ENCODE peak calls at places on chromosomes 3 and 15, in nine cellular contexts. One of them, this sample, is unnamed.

GRCh38 chr3:157491136-157491535 is 12.1 kb downstream of the VEPH1 start:
- DNase-seq in colonic mucosa: no peak
- DNase-seq in substantia nigra: no peak
- DNase-seq in neuronal stem cell: no peak
- DNase-seq in RWPE1: no peak
- DNase-seq in GM12878: no peak
- DNase-seq in H9: no peak
- DNase-seq in left ventricle myocardium inferior: no peak
- DNase-seq in heart left ventricle: no peak
- DNase-seq in this sample: peak; percentile 77

GRCh38 chr3:36763850-36764703 is at the start of gene DCLK3:
- DNase-seq in colonic mucosa: no peak
- DNase-seq in substantia nigra: no peak
- DNase-seq in neuronal stem cell: peak; percentile 31
- DNase-seq in RWPE1: no peak
- DNase-seq in GM12878: no peak
- DNase-seq in H9: peak; percentile 48
- DNase-seq in left ventricle myocardium inferior: no peak
- DNase-seq in heart left ventricle: no peak
- DNase-seq in this sample: no peak

GRCh38 chr15:26771168-26771916 is 1.5 kb downstream of the GABRB3 start:
- DNase-seq in colonic mucosa: no peak
- DNase-seq in substantia nigra: peak; percentile 14
- DNase-seq in neuronal stem cell: peak; percentile 85
- DNase-seq in RWPE1: no peak
- DNase-seq in GM12878: no peak
- DNase-seq in H9: peak; percentile 86
- DNase-seq in left ventricle myocardium inferior: peak; percentile 39
- DNase-seq in heart left ventricle: peak; percentile 25
- DNase-seq in this sample: peak; percentile 79

GRCh38 chr3:13281657-13282527 is 138.2 kb downstream of the NUP210 start:
- DNase-seq in colonic mucosa: peak; percentile 36
- DNase-seq in substantia nigra: no peak
- DNase-seq in neuronal stem cell: no peak
- DNase-seq in RWPE1: no peak
- DNase-seq in GM12878: no peak
- DNase-seq in H9: peak; percentile 70
- DNase-seq in left ventricle myocardium inferior: peak; percentile 63
- DNase-seq in heart left ventricle: peak; percentile 78
- DNase-seq in this sample: peak; percentile 34

GRCh38 chr15:65323071-65323511 is 18.6 kb downstream of the RNU5B-1 start:
- DNase-seq in colonic mucosa: no peak
- DNase-seq in substantia nigra: peak; percentile 13
- DNase-seq in neuronal stem cell: no peak
- DNase-seq in RWPE1: no peak
- DNase-seq in GM12878: no peak
- DNase-seq in H9: no peak
- DNase-seq in left ventricle myocardium inferior: peak; percentile 77
- DNase-seq in heart left ventricle: peak; percentile 76
- DNase-seq in this sample: peak; percentile 96

GRCh38 chr3:157248590-157249425 is 88.9 kb upstream of the CCNL1 start:
- DNase-seq in colonic mucosa: no peak
- DNase-seq in substantia nigra: no peak
- DNase-seq in neuronal stem cell: peak; percentile 26
- DNase-seq in RWPE1: peak; percentile 62
- DNase-seq in GM12878: no peak
- DNase-seq in H9: no peak
- DNase-seq in left ventricle myocardium inferior: peak; percentile 22
- DNase-seq in heart left ventricle: peak; percentile 57
- DNase-seq in this sample: peak; percentile 41

GRCh38 chr3:134643150-134643675 is 7.6 kb downstream of the KY start:
- DNase-seq in colonic mucosa: no peak
- DNase-seq in substantia nigra: no peak
- DNase-seq in neuronal stem cell: no peak
- DNase-seq in RWPE1: no peak
- DNase-seq in GM12878: no peak
- DNase-seq in H9: peak; percentile 25
- DNase-seq in left ventricle myocardium inferior: no peak
- DNase-seq in heart left ventricle: no peak
- DNase-seq in this sample: no peak

GRCh38 chr3:151219056-151219455 is 16.0 kb upstream of the GPR171 start:
- DNase-seq in colonic mucosa: no peak
- DNase-seq in substantia nigra: no peak
- DNase-seq in neuronal stem cell: no peak
- DNase-seq in RWPE1: peak; percentile 84
- DNase-seq in GM12878: no peak
- DNase-seq in H9: no peak
- DNase-seq in left ventricle myocardium inferior: no peak
- DNase-seq in heart left ventricle: no peak
- DNase-seq in this sample: no peak

GRCh38 chr3:49554639-49555265 is 475 bp downstream of the BSN start:
- DNase-seq in colonic mucosa: peak; percentile 42
- DNase-seq in substantia nigra: peak; percentile 61
- DNase-seq in neuronal stem cell: peak; percentile 79
- DNase-seq in RWPE1: peak; percentile 37
- DNase-seq in GM12878: no peak
- DNase-seq in H9: peak; percentile 62
- DNase-seq in left ventricle myocardium inferior: peak; percentile 53
- DNase-seq in heart left ventricle: peak; percentile 61
- DNase-seq in this sample: peak; percentile 57

GRCh38 chr15:51367322-51367976 is 26.0 kb downstream of the GLDN start:
- DNase-seq in colonic mucosa: peak; percentile 28
- DNase-seq in substantia nigra: no peak
- DNase-seq in neuronal stem cell: no peak
- DNase-seq in RWPE1: no peak
- DNase-seq in GM12878: no peak
- DNase-seq in H9: no peak
- DNase-seq in left ventricle myocardium inferior: no peak
- DNase-seq in heart left ventricle: no peak
- DNase-seq in this sample: no peak

GRCh38 chr3:63705092-63705645 is 52.7 kb downstream of the SNTN start:
- DNase-seq in colonic mucosa: no peak
- DNase-seq in substantia nigra: no peak
- DNase-seq in neuronal stem cell: no peak
- DNase-seq in RWPE1: no peak
- DNase-seq in GM12878: no peak
- DNase-seq in H9: no peak
- DNase-seq in left ventricle myocardium inferior: no peak
- DNase-seq in heart left ventricle: no peak
- DNase-seq in this sample: no peak

GRCh38 chr3:40731445-40731844 is 206.7 kb downstream of the ZNF621 start:
- DNase-seq in colonic mucosa: no peak
- DNase-seq in substantia nigra: no peak
- DNase-seq in neuronal stem cell: no peak
- DNase-seq in RWPE1: no peak
- DNase-seq in GM12878: no peak
- DNase-seq in H9: no peak
- DNase-seq in left ventricle myocardium inferior: no peak
- DNase-seq in heart left ventricle: no peak
- DNase-seq in this sample: no peak

GRCh38 chr3:112818289-112818688 is 28.4 kb downstream of the CD200R1L start:
- DNase-seq in colonic mucosa: no peak
- DNase-seq in substantia nigra: no peak
- DNase-seq in neuronal stem cell: no peak
- DNase-seq in RWPE1: peak; percentile 5
- DNase-seq in GM12878: no peak
- DNase-seq in H9: no peak
- DNase-seq in left ventricle myocardium inferior: no peak
- DNase-seq in heart left ventricle: no peak
- DNase-seq in this sample: no peak

GRCh38 chr3:134542287-134542686 is 56.4 kb downstream of the CEP63 start:
- DNase-seq in colonic mucosa: no peak
- DNase-seq in substantia nigra: no peak
- DNase-seq in neuronal stem cell: no peak
- DNase-seq in RWPE1: no peak
- DNase-seq in GM12878: no peak
- DNase-seq in H9: no peak
- DNase-seq in left ventricle myocardium inferior: no peak
- DNase-seq in heart left ventricle: no peak
- DNase-seq in this sample: no peak

GRCh38 chr15:75348563-75349350 is 1.9 kb downstream of the NEIL1 start:
- DNase-seq in colonic mucosa: no peak
- DNase-seq in substantia nigra: peak; percentile 24
- DNase-seq in neuronal stem cell: no peak
- DNase-seq in RWPE1: no peak
- DNase-seq in GM12878: no peak
- DNase-seq in H9: peak; percentile 48
- DNase-seq in left ventricle myocardium inferior: no peak
- DNase-seq in heart left ventricle: no peak
- DNase-seq in this sample: peak; percentile 43

GRCh38 chr3:168872811-168873210 is 777.1 kb upstream of the GOLIM4 start:
- DNase-seq in colonic mucosa: no peak
- DNase-seq in substantia nigra: no peak
- DNase-seq in neuronal stem cell: no peak
- DNase-seq in RWPE1: no peak
- DNase-seq in GM12878: no peak
- DNase-seq in H9: no peak
- DNase-seq in left ventricle myocardium inferior: no peak
- DNase-seq in heart left ventricle: no peak
- DNase-seq in this sample: no peak

GRCh38 chr3:116238863-116239262 is 206.4 kb downstream of the LSAMP start:
- DNase-seq in colonic mucosa: no peak
- DNase-seq in substantia nigra: no peak
- DNase-seq in neuronal stem cell: no peak
- DNase-seq in RWPE1: no peak
- DNase-seq in GM12878: no peak
- DNase-seq in H9: no peak
- DNase-seq in left ventricle myocardium inferior: no peak
- DNase-seq in heart left ventricle: no peak
- DNase-seq in this sample: no peak

GRCh38 chr3:158106773-158107461 is 697 bp upstream of the SHOX2 start:
- DNase-seq in colonic mucosa: no peak
- DNase-seq in substantia nigra: no peak
- DNase-seq in neuronal stem cell: no peak
- DNase-seq in RWPE1: no peak
- DNase-seq in GM12878: no peak
- DNase-seq in H9: peak; percentile 67
- DNase-seq in left ventricle myocardium inferior: no peak
- DNase-seq in heart left ventricle: peak; percentile 6
- DNase-seq in this sample: no peak

GRCh38 chr3:163261618-163262017 is 1765.0 kb downstream of the OTOL1 start:
- DNase-seq in colonic mucosa: no peak
- DNase-seq in substantia nigra: no peak
- DNase-seq in neuronal stem cell: no peak
- DNase-seq in RWPE1: no peak
- DNase-seq in GM12878: no peak
- DNase-seq in H9: no peak
- DNase-seq in left ventricle myocardium inferior: no peak
- DNase-seq in heart left ventricle: no peak
- DNase-seq in this sample: no peak
- H3K27ac ChIP-seq in colonic mucosa: no peak overlapping the region
- H3K27ac ChIP-seq in substantia nigra: no peak overlapping the region
- H3K27ac ChIP-seq in neuronal stem cell: no peak overlapping the region
- H3K27ac ChIP-seq in RWPE1: no peak overlapping the region
- H3K27ac ChIP-seq in GM12878: no peak overlapping the region
- H3K27ac ChIP-seq in H9: no peak overlapping the region
- H3K27ac ChIP-seq in left ventricle myocardium inferior: no peak overlapping the region
- H3K27ac ChIP-seq in heart left ventricle: no peak overlapping the region
- H3K27ac ChIP-seq in this sample: no peak overlapping the region

GRCh38 chr3:186990282-186990681 is 60.0 kb downstream of the ST6GAL1 start:
- DNase-seq in colonic mucosa: no peak
- DNase-seq in substantia nigra: no peak
- DNase-seq in neuronal stem cell: no peak
- DNase-seq in RWPE1: no peak
- DNase-seq in GM12878: no peak
- DNase-seq in H9: no peak
- DNase-seq in left ventricle myocardium inferior: no peak
- DNase-seq in heart left ventricle: no peak
- DNase-seq in this sample: no peak

GRCh38 chr3:186989429-186989828 is 59.1 kb downstream of the ST6GAL1 start:
- DNase-seq in colonic mucosa: no peak
- DNase-seq in substantia nigra: no peak
- DNase-seq in neuronal stem cell: no peak
- DNase-seq in RWPE1: no peak
- DNase-seq in GM12878: no peak
- DNase-seq in H9: no peak
- DNase-seq in left ventricle myocardium inferior: no peak
- DNase-seq in heart left ventricle: no peak
- DNase-seq in this sample: no peak

GRCh38 chr3:186993210-186993782 is 63.0 kb downstream of the ST6GAL1 start:
- DNase-seq in colonic mucosa: no peak
- DNase-seq in substantia nigra: no peak
- DNase-seq in neuronal stem cell: no peak
- DNase-seq in RWPE1: no peak
- DNase-seq in GM12878: no peak
- DNase-seq in H9: no peak
- DNase-seq in left ventricle myocardium inferior: no peak
- DNase-seq in heart left ventricle: no peak
- DNase-seq in this sample: no peak

GRCh38 chr3:186990878-186991308 is 60.6 kb downstream of the ST6GAL1 start:
- DNase-seq in colonic mucosa: no peak
- DNase-seq in substantia nigra: no peak
- DNase-seq in neuronal stem cell: no peak
- DNase-seq in RWPE1: peak; percentile 78
- DNase-seq in GM12878: no peak
- DNase-seq in H9: no peak
- DNase-seq in left ventricle myocardium inferior: no peak
- DNase-seq in heart left ventricle: no peak
- DNase-seq in this sample: peak; percentile 83

DNA sequence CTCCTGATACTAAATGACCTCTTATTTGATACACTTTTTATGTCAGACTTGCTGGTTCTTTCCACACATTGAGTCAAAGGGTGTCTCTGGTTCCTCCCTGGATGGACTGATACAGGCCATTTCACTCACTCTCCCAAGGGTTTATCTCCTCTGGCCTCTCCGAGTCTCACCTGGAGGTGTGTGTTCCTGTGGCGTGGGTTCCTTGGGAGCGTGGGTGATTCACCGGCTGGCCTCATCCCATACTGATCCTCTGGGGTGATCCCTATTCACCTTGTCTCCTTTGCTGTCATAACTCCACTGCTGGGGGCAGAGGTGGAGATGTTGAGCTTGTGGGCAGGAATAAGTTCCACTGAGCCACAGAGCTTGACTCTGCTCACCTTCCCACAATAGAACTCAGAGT is 61.1 kb downstream of the ST6GAL1 start:
- DNase-seq in colonic mucosa: no peak
- DNase-seq in substantia nigra: no peak
- DNase-seq in neuronal stem cell: no peak
- DNase-seq in RWPE1: no peak
- DNase-seq in GM12878: no peak
- DNase-seq in H9: no peak
- DNase-seq in left ventricle myocardium inferior: no peak
- DNase-seq in heart left ventricle: no peak
- DNase-seq in this sample: no peak
- H3K27ac ChIP-seq in colonic mucosa: no peak overlapping the region
- H3K27ac ChIP-seq in substantia nigra: peak overlapping the region; percentile 60
- H3K27ac ChIP-seq in neuronal stem cell: no peak overlapping the region
- H3K27ac ChIP-seq in RWPE1: no peak overlapping the region
- H3K27ac ChIP-seq in GM12878: peak overlapping the region; percentile 59
- H3K27ac ChIP-seq in H9: no peak overlapping the region
- H3K27ac ChIP-seq in left ventricle myocardium inferior: peak overlapping the region; percentile 59
- H3K27ac ChIP-seq in heart left ventricle: no peak overlapping the region
- H3K27ac ChIP-seq in this sample: peak overlapping the region; percentile 87

GRCh38 chr3:14650193-14650592 is 1.4 kb upstream of the CCDC174 start:
- DNase-seq in colonic mucosa: no peak
- DNase-seq in substantia nigra: no peak
- DNase-seq in neuronal stem cell: no peak
- DNase-seq in RWPE1: no peak
- DNase-seq in GM12878: no peak
- DNase-seq in H9: no peak
- DNase-seq in left ventricle myocardium inferior: no peak
- DNase-seq in heart left ventricle: no peak
- DNase-seq in this sample: no peak
- H3K27ac ChIP-seq in colonic mucosa: no peak overlapping the region
- H3K27ac ChIP-seq in substantia nigra: no peak overlapping the region
- H3K27ac ChIP-seq in neuronal stem cell: no peak overlapping the region
- H3K27ac ChIP-seq in RWPE1: no peak overlapping the region
- H3K27ac ChIP-seq in GM12878: no peak overlapping the region
- H3K27ac ChIP-seq in H9: no peak overlapping the region
- H3K27ac ChIP-seq in left ventricle myocardium inferior: no peak overlapping the region
- H3K27ac ChIP-seq in heart left ventricle: no peak overlapping the region
- H3K27ac ChIP-seq in this sample: no peak overlapping the region

GRCh38 chr3:108124337-108125150 is 33.7 kb upstream of the CD47 start:
- DNase-seq in colonic mucosa: no peak
- DNase-seq in substantia nigra: no peak
- DNase-seq in neuronal stem cell: no peak
- DNase-seq in RWPE1: no peak
- DNase-seq in GM12878: peak; percentile 96
- DNase-seq in H9: no peak
- DNase-seq in left ventricle myocardium inferior: no peak
- DNase-seq in heart left ventricle: no peak
- DNase-seq in this sample: no peak
- H3K27ac ChIP-seq in colonic mucosa: peak overlapping the region; percentile 24
- H3K27ac ChIP-seq in substantia nigra: no peak overlapping the region
- H3K27ac ChIP-seq in neuronal stem cell: no peak overlapping the region
- H3K27ac ChIP-seq in RWPE1: no peak overlapping the region
- H3K27ac ChIP-seq in GM12878: peak overlapping the region; percentile 100
- H3K27ac ChIP-seq in H9: no peak overlapping the region
- H3K27ac ChIP-seq in left ventricle myocardium inferior: no peak overlapping the region
- H3K27ac ChIP-seq in heart left ventricle: no peak overlapping the region
- H3K27ac ChIP-seq in this sample: no peak overlapping the region